ENCODE peak calls at places on chromosome 2, in eight cellular contexts. K, H, U, Z, X, M, L and R are unnamed samples.
A peak's percentile ranks its signal among the peaks of the same experiment; 100 is the strongest.

GRCh38 chr2:42792583-42793313 is at the start of gene HAAO:
- DNase-seq in L (no peak), K (no peak), Z (no peak), X (no peak), H (no peak), U (no peak), M (peak; percentile 65), R (peak; percentile 73)

GRCh38 chr2:241008711-241009121 is 10.3 kb downstream of the SNED1 start:
- DNase-seq in M (no peak), U (no peak), L (no peak), X (no peak), K (no peak), Z (no peak), H (no peak), R (no peak)

GRCh38 chr2:96389728-96390127 is 54.2 kb downstream of the NCAPH start:
- DNase-seq in H (no peak), X (no peak), Z (no peak), M (no peak), K (no peak), U (no peak), L (no peak), R (no peak)

GRCh38 chr2:105321875-105322646 is 7.5 kb downstream of the TGFBRAP1 start:
- DNase-seq in M (no peak), H (no peak), L (no peak), Z (no peak), K (no peak), U (peak; percentile 29), X (peak; percentile 23), R (no peak)

GRCh38 chr2:39994151-39994550 is 215.1 kb upstream of the THUMPD2 start:
- DNase-seq in X (peak; percentile 84), U (peak; percentile 77), H (no peak), L (no peak), M (no peak), Z (no peak), K (no peak), R (no peak)

GRCh38 chr2:121627525-121628050 is 21.7 kb downstream of the CLASP1 start:
- DNase-seq in K (no peak), M (no peak), L (no peak), H (no peak), U (no peak), X (no peak), Z (no peak), R (no peak)

GRCh38 chr2:240760576-240761246 is 59.3 kb downstream of the KIF1A start:
- DNase-seq in U (no peak), L (no peak), M (no peak), H (peak; percentile 22), X (no peak), K (no peak), Z (no peak), R (no peak)

GRCh38 chr2:153871231-153872221 is at the start of gene GALNT13:
- DNase-seq in H (no peak), U (no peak), K (peak; percentile 50), X (peak; percentile 70), Z (no peak), M (peak; percentile 60), L (no peak), R (peak; percentile 10)

GRCh38 chr2:86037795-86038192 is 67.9 kb downstream of the POLR1A start:
- DNase-seq in K (no peak), L (no peak), U (no peak), M (no peak), X (no peak), Z (no peak), H (no peak), R (no peak)

GRCh38 chr2:171602352-171602751 is 80.1 kb downstream of the CYBRD1 start:
- DNase-seq in K (no peak), H (no peak), M (no peak), X (no peak), Z (no peak), L (no peak), U (no peak), R (no peak)

GRCh38 chr2:26852405-26853348 is 4.7 kb downstream of the DPYSL5 start:
- DNase-seq in U (no peak), X (no peak), L (no peak), Z (no peak), M (no peak), K (no peak), H (no peak), R (no peak)

GRCh38 chr2:20622296-20622686 is 28.6 kb downstream of the HS1BP3 start:
- DNase-seq in Z (no peak), X (no peak), M (peak; percentile 35), K (no peak), U (no peak), H (no peak), L (no peak), R (no peak)

GRCh38 chr2:100178085-100178788 is 35.8 kb upstream of the AFF3 start:
- DNase-seq in U (no peak), H (peak; percentile 52), L (no peak), M (no peak), K (no peak), X (peak; percentile 51), Z (peak; percentile 88), R (peak; percentile 45)

GRCh38 chr2:127655209-127656073 is 9.5 kb downstream of the GPR17 start:
- DNase-seq in K (no peak), Z (no peak), U (no peak), X (no peak), H (no peak), M (peak; percentile 39), L (no peak), R (no peak)

GRCh38 chr2:162161634-162162033 is 9.6 kb upstream of the GCG start:
- DNase-seq in K (no peak), X (no peak), U (no peak), M (no peak), L (no peak), H (no peak), Z (no peak), R (no peak)

GRCh38 chr2:234292205-234292954 is 204.5 kb downstream of the ARL4C start:
- DNase-seq in H (no peak), Z (no peak), K (no peak), M (no peak), X (peak; percentile 59), U (no peak), L (peak; percentile 69), R (peak; percentile 36)

GRCh38 chr2:25835906-25836305 is 42.4 kb downstream of the ASXL2 start:
- DNase-seq in L (no peak), M (no peak), K (no peak), U (no peak), X (no peak), Z (no peak), H (no peak), R (no peak)

GRCh38 chr2:8455236-8456148 is 226.4 kb upstream of the ID2 start:
- DNase-seq in M (no peak), L (no peak), Z (no peak), U (no peak), H (no peak), K (no peak), X (no peak), R (no peak)

GRCh38 chr2:200104015-200104414 is 148.6 kb downstream of the MAIP1 start:
- DNase-seq in K (no peak), X (peak; percentile 54), L (no peak), Z (no peak), M (no peak), H (no peak), U (peak; percentile 17), R (no peak)

GRCh38 chr2:4258563-4258962 is 555.2 kb downstream of the DCDC2C start:
- DNase-seq in U (no peak), X (peak; percentile 41), K (no peak), Z (no peak), H (no peak), M (no peak), L (no peak), R (no peak)

DNA sequence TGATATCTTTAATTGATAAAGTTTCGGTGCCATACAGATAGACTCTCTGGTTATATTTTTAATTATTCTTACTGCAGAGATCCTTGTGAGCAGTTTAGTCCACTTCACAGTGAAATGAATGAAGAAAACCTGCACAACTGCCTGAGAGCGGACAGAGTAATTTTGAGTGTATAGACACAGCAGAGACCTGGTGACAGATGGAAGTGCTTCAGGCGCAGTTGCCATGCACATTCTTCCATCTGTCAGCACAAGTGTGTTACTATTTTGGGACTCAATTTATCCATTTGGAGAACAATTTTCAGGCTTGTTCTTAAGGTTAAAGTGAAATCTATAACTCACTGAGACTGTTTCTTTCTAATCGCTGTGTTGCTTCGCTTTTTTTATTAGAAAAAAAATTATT is 147.8 kb upstream of the SPHKAP start:
- DNase-seq in M (no peak), L (no peak), Z (no peak), X (no peak), H (no peak), U (no peak), K (no peak), R (no peak)
- TF ChIP-seq CTCF in M (no peak), L (no peak), Z (no peak), X (no peak), H (no peak), U (no peak), K (no peak), R (no peak)

DNA sequence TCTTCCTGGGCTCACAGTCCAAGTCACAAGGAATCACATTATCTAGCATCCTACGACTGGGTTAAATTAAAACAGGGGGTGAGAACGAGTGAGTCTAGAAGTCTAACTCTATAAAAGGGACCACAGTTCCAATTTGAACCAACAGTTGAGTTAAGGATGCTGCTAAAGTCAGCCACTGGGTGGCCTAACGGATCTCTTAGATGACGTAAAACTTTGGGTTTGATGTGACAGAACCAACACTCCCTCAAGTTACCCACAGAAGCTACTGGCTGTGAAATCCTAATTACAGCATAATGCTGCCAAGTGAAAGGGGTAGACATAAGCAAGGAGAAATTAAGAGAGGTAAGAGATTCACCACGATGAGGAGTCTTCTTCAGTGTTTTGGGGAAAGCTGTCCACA is 32.7 kb upstream of the RUFY4 start:
- DNase-seq in M (no peak), U (no peak), L (no peak), K (no peak), Z (no peak), H (no peak), X (no peak), R (no peak)
- TF ChIP-seq CTCF in M (no peak), U (peak; percentile 57), L (no peak), K (no peak), Z (no peak), H (peak; percentile 12), X (no peak), R (peak; percentile 20)

GRCh38 chr2:203122317-203122998 is 107.8 kb downstream of the NBEAL1 start:
- DNase-seq in L (no peak), U (no peak), Z (no peak), H (no peak), K (no peak), M (no peak), X (no peak), R (no peak)
- TF ChIP-seq CTCF in L (no peak), U (no peak), Z (no peak), H (no peak), K (no peak), M (peak; percentile 23), X (no peak), R (peak; percentile 17)

DNA sequence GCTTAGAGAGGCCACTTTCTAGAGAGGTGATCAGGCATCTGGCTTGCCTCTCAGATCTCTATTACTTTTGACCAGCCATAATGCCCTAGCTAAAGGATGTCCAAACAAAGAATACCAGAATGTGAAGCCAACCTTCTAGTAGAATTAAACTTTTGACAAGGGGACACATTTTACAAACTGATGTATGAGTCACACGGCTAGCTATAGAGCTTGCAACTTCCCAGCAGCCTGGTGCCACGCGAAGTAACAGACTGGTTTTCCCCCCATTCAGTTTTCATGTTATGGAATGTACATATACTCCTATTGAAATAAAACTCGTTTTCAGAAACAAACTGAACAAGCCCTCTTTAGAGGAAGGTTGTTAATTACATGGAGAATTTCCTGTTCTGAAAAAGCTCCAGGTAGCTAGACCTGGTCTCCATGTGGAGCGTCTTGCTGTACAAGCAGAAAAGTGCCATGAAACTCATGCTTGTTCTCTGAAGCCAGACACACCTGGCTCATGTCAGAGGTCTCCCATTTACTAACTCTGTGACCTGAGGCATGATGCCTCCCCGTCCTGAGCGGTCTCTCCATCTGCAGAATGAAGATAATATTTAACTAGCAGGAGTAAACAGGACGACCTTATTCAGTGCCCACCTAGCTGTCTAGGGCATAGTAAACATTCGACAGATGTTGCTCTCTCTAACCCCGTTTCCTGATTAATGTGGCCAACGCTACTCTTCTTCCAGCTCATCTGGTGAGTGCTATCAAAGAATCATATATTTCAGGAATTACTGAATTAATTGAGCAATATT is 81.5 kb upstream of the MAP3K20 start:
- DNase-seq in Z (no peak), U (no peak), L (no peak), M (no peak), K (no peak), X (no peak), H (no peak), R (no peak)
- TF ChIP-seq CTCF in Z (no peak), U (no peak), L (no peak), M (no peak), K (no peak), X (no peak), H (no peak), R (no peak)